ENCODE peak calls at places on chromosomes 2 and 18, in four cellular contexts. P is lung, E is RWPE1, H is OCI-LY7. J is an unnamed sample.

GRCh38 chr2:238912916-238913875 is 65.3 kb downstream of the TWIST2 start:
- DNase-seq in P (no peak), E (no peak), H (no peak), J (no peak)

GRCh38 chr2:40803900-40804299 is 352.0 kb upstream of the SLC8A1 start:
- DNase-seq in P (no peak), E (no peak), H (no peak), J (no peak)

GRCh38 chr18:12326711-12327460 is 18.8 kb downstream of the TUBB6 start:
- DNase-seq in P (no peak), E (no peak), H (no peak), J (no peak)

GRCh38 chr2:43412121-43412753 is 183.6 kb downstream of the THADA start:
- DNase-seq in P (no peak), E (peak; percentile 41), H (no peak), J (no peak)

GRCh38 chr2:74728842-74729241 is 74.8 kb downstream of the SEMA4F start:
- DNase-seq in P (no peak), E (no peak), H (no peak), J (no peak)

GRCh38 chr18:40006553-40007073 is 1948.4 kb upstream of the PIK3C3 start:
- DNase-seq in P (no peak), E (no peak), H (no peak), J (no peak)

GRCh38 chr2:161416294-161416632 is at the start of gene TBR1:
- DNase-seq in P (no peak), E (no peak), H (no peak), J (peak; percentile 29)

GRCh38 chr2:168355110-168355509 is 101.0 kb upstream of the CERS6 start:
- DNase-seq in P (no peak), E (no peak), H (no peak), J (no peak)

GRCh38 chr2:183057333-183057985 is 19.2 kb upstream of the NCKAP1 start:
- DNase-seq in P (no peak), E (no peak), H (no peak), J (no peak)

GRCh38 chr2:120609826-120610395 is 125.8 kb upstream of the GLI2 start:
- DNase-seq in P (no peak), E (no peak), H (no peak), J (no peak)

GRCh38 chr2:20164734-20165242 is 60.1 kb downstream of the SDC1 start:
- DNase-seq in P (no peak), E (no peak), H (no peak), J (no peak)

J was measured in Kasumi-1.